ENCODE peak calls at places on chromosome 5, in five cellular contexts. S is endothelial cell, L is fibroblast of the aortic adventitia, T is brain microvascular endothelial cell, Y is adrenal gland. R is an unnamed sample.

GRCh38 chr5:62354028-62354874 is 48.2 kb downstream of the KIF2A start:
- DNase-seq in S (no peak), L (peak; percentile 84), T (peak; percentile 67), Y (peak; percentile 35), R (no peak)

GRCh38 chr5:75610201-75610600 is 1.1 kb upstream of the ANKDD1B start:
- DNase-seq in S (no peak), L (no peak), T (no peak), Y (no peak), R (no peak)

GRCh38 chr5:132371603-132371994 is 2.1 kb downstream of the SLC22A5 start:
- DNase-seq in S (no peak), L (no peak), T (no peak), Y (no peak), R (no peak)

GRCh38 chr5:53418409-53418808 is 62.0 kb upstream of the FST start:
- DNase-seq in S (no peak), L (peak; percentile 45), T (no peak), Y (no peak), R (no peak)

GRCh38 chr5:8577792-8578191 is 708.8 kb downstream of the MTRR start:
- DNase-seq in S (no peak), L (no peak), T (no peak), Y (no peak), R (no peak)

GRCh38 chr5:153618857-153619256 is 128.4 kb downstream of the GRIA1 start:
- DNase-seq in S (no peak), L (no peak), T (peak; percentile 22), Y (no peak), R (no peak)

GRCh38 chr5:159908201-159908940 is 7.9 kb upstream of the ADRA1B start:
- DNase-seq in S (no peak), L (no peak), T (no peak), Y (no peak), R (no peak)

GRCh38 chr5:9655641-9656040 is 25.5 kb upstream of the TAS2R1 start:
- DNase-seq in S (no peak), L (no peak), T (no peak), Y (no peak), R (no peak)

GRCh38 chr5:156036640-156037039 is 290.3 kb upstream of the SGCD start:
- DNase-seq in S (no peak), L (no peak), T (no peak), Y (no peak), R (no peak)

DNA sequence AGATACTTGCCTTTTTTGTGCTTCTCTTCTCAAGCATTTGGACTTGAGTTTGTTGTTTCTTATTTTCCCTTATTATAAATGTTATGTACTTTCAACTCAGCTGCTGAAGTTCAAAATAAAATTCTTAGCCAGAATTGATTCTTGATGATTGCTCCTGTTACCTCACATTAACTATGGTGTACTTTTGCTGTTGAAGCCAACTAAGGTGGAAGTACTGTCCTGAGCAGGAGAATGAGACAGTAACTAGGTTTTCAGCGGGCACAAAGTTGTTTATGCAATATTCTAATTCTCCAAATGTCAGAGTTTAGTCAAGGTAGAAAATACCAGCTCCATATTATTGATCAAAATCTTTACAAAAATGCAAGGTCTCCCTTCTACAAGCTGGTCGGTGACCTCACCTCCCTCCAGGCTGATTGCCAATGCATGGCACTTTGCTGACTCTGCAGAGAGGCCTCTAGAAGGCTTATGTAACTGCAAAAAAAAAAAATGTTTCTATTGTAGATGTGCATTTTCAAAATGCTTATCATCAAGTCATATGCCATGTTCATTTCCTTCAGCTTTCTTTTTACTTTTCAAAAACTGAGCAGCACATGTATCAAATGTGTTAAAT is 1783.5 kb upstream of the WWC1 start:
- DNase-seq in S (no peak), L (no peak), T (no peak), Y (peak; percentile 20), R (no peak)
- TF ChIP-seq CTCF in S (no peak), L (no peak), T (no peak), Y (no peak), R (no peak)

GRCh38 chr5:79924936-79925893 is 65.8 kb downstream of the MTX3 start:
- DNase-seq in S (no peak), L (peak; percentile 10), T (no peak), Y (no peak), R (no peak)
- TF ChIP-seq CTCF in S (no peak), L (peak; percentile 37), T (peak; percentile 62), Y (peak; percentile 40), R (no peak)

DNA sequence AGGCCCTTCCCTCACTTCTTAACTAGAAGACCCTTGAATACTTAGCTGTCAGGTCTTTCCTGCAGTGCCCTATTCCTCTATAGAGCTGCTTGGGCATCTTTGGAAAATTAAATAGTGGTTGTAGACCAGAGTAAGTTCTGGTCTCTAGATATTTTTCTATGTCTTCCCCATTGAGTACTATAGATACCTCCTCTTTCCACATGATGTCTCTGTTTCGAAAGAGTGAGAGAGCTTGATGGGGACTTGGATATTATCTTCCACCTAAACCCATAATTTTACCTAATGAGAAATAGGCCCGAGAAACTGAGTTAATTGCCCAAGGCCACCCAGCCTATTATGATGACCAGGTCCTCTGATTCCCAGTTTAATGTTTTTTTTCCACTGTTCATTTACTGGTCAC is 40.2 kb downstream of the SPEF2 start:
- DNase-seq in S (no peak), L (no peak), T (no peak), Y (no peak), R (no peak)
- TF ChIP-seq CTCF in S (no peak), L (no peak), T (no peak), Y (no peak), R (no peak)

GRCh38 chr5:87412417-87413115 is at the start of gene CCNH:
- DNase-seq in S (peak; percentile 93), L (peak; percentile 98), T (peak; percentile 99), Y (peak; percentile 98), R (peak; percentile 88)
- TF ChIP-seq CTCF in S (no peak), L (no peak), T (no peak), Y (no peak), R (no peak)

GRCh38 chr5:144394036-144394435 is 223.4 kb downstream of the KCTD16 start:
- DNase-seq in S (no peak), L (no peak), T (no peak), Y (no peak), R (no peak)
- TF ChIP-seq CTCF in S (no peak), L (no peak), T (no peak), Y (no peak), R (no peak)

GRCh38 chr5:180799902-180800801 is 2.5 kb downstream of the MGAT1 start:
- DNase-seq in S (no peak), L (peak; percentile 70), T (peak; percentile 82), Y (no peak), R (no peak)
- TF ChIP-seq CTCF in S (no peak), L (peak; percentile 23), T (peak; percentile 32), Y (no peak), R (no peak)

GRCh38 chr5:66680804-66681203 is 84.6 kb downstream of the MAST4 start:
- DNase-seq in S (no peak), L (no peak), T (no peak), Y (no peak), R (no peak)
- TF ChIP-seq CTCF in S (peak; percentile 29), L (peak; percentile 17), T (peak; percentile 43), Y (no peak), R (peak; percentile 27)

GRCh38 chr5:78638423-78638822 is 10.1 kb downstream of the LHFPL2 start:
- DNase-seq in S (no peak), L (peak; percentile 97), T (peak; percentile 84), Y (peak; percentile 89), R (no peak)
- TF ChIP-seq CTCF in S (no peak), L (no peak), T (no peak), Y (no peak), R (no peak)

R was measured in progenitor cell of endocrine pancreas.